ENCODE peak calls at places on chromosomes 4 and X, in ten cellular contexts. X, L, D, Y, A, I, E, O, B and C are unnamed samples.

GRCh38 chrX:76029385-76029784 is 143.5 kb upstream of the PBDC1 start:
- DNase-seq in I (no peak), X (no peak), Y (no peak), L (no peak), B (no peak), A (no peak), E (no peak), D (no peak), O (no peak), C (no peak)

GRCh38 chr4:74059161-74059829 is 20.8 kb upstream of the CXCL3 start:
- DNase-seq in I (no peak), B (no peak), D (no peak), A (no peak), E (no peak), X (no peak), Y (no peak), O (no peak), L (no peak), C (no peak)

GRCh38 chrX:70088281-70088680 is 26.0 kb downstream of the OTUD6A start:
- DNase-seq in X (no peak), E (peak), B (no peak), I (peak), A (no peak), L (peak), D (no peak), Y (no peak), O (no peak), C (no peak)

GRCh38 chrX:78321809-78322208 is 5.6 kb downstream of the CYSLTR1 start:
- DNase-seq in B (peak), I (no peak), D (no peak), E (no peak), A (no peak), L (no peak), O (no peak), Y (no peak), X (no peak), C (peak)

GRCh38 chr4:128600996-128601857 is 208.3 kb upstream of the JADE1 start:
- DNase-seq in L (peak), A (peak), B (no peak), X (peak), I (peak), O (peak), Y (peak), D (no peak), E (peak), C (peak)

GRCh38 chr4:132124624-132124974 is 1024.5 kb upstream of the PCDH10 start:
- DNase-seq in X (no peak), B (no peak), O (no peak), Y (no peak), A (no peak), D (no peak), I (no peak), E (no peak), L (no peak), C (no peak)

GRCh38 chrX:70030242-70030823 is 19.4 kb downstream of the AWAT2 start:
- DNase-seq in I (peak), E (peak), B (peak), A (peak), Y (peak), O (peak), D (peak), X (no peak), L (peak), C (peak)

GRCh38 chr4:47315346-47315745 is 148.2 kb downstream of the COMMD8 start:
- DNase-seq in O (no peak), E (peak), L (peak), A (peak), B (no peak), D (no peak), I (peak), X (no peak), Y (peak), C (peak)

GRCh38 chr4:141807501-141807900 is 171.1 kb downstream of the IL15 start:
- DNase-seq in B (no peak), L (peak), X (no peak), I (peak), D (no peak), Y (peak), A (no peak), E (peak), O (no peak), C (peak)

GRCh38 chr4:87863486-87863885 is 30.7 kb downstream of the MEPE start:
- DNase-seq in Y (no peak), L (no peak), I (no peak), A (no peak), X (no peak), O (no peak), D (no peak), B (no peak), E (no peak), C (no peak)
- H3K4me2 ChIP-seq in Y (no peak), L (no peak), I (no peak), A (no peak), X (no peak), O (no peak), D (no peak), B (no peak), E (no peak), C (no peak)

GRCh38 chr4:80334568-80334967 is 962 bp upstream of the CFAP299 start:
- DNase-seq in D (no peak), B (no peak), I (no peak), O (no peak), A (no peak), X (no peak), L (no peak), Y (no peak), E (no peak), C (no peak)

GRCh38 chr4:80336582-80336981 is 1.1 kb downstream of the CFAP299 start:
- DNase-seq in A (peak), B (peak), I (peak), O (peak), X (peak), L (peak), E (peak), D (peak), Y (peak), C (peak)

GRCh38 chr4:80333121-80333520 is 2.4 kb upstream of the CFAP299 start:
- DNase-seq in I (peak), E (no peak), O (no peak), X (no peak), Y (no peak), A (no peak), L (peak), B (no peak), D (no peak), C (no peak)

GRCh38 chr4:80335554-80336358 is at the start of gene CFAP299:
- DNase-seq in L (peak), X (peak), Y (peak), O (peak), I (peak), B (peak), A (peak), E (peak), D (peak), C (no peak)

DNA sequence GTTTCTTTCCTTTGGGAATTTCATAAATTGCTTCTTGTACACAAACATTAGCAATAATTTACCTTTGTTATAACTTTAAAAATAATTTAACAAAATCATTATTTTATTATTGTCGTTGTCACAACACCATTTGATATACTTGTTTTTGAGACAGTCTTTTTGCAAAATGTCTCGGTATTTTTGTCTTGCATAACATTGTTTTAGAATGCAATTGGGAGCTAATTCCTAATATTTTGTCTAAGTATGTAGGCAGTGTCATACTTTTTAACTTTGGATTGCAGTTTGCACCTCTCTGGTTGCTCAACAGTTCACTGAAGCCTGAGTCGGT is 340 bp upstream of the CFAP299 start:
- DNase-seq in L (no peak), B (no peak), E (no peak), X (no peak), A (no peak), O (no peak), D (no peak), I (no peak), Y (no peak), C (no peak)
- H3K4me3 ChIP-seq in L (peak), B (peak), E (peak), X (peak), A (peak), O (peak), D (peak), I (peak), Y (peak), C (no peak)

GRCh38 chr4:15552557-15553362 is 83.1 kb downstream of the CC2D2A start:
- DNase-seq in E (no peak), I (no peak), L (no peak), A (no peak), X (no peak), Y (no peak), O (no peak), D (no peak), B (no peak), C (no peak)

GRCh38 chr4:15556533-15556932 is 86.9 kb downstream of the CC2D2A start:
- DNase-seq in B (no peak), D (no peak), I (no peak), A (no peak), L (no peak), O (no peak), Y (no peak), E (no peak), X (no peak), C (no peak)

GRCh38 chr4:15550491-15550890 is 80.8 kb downstream of the CC2D2A start:
- DNase-seq in B (no peak), A (no peak), L (no peak), D (no peak), I (no peak), E (no peak), O (no peak), Y (no peak), X (no peak), C (no peak)

GRCh38 chr4:15547392-15547791 is 77.7 kb downstream of the CC2D2A start:
- DNase-seq in Y (no peak), I (no peak), O (no peak), A (no peak), E (no peak), L (no peak), D (no peak), B (no peak), X (no peak), C (no peak)

GRCh38 chr4:15551740-15552446 is 82.2 kb downstream of the CC2D2A start:
- DNase-seq in A (no peak), I (no peak), L (no peak), B (no peak), E (no peak), Y (no peak), X (no peak), O (no peak), D (no peak), C (no peak)
- H3K4me2 ChIP-seq in A (no peak), I (no peak), L (no peak), B (no peak), E (no peak), Y (no peak), X (no peak), O (peak), D (no peak), C (no peak)

GRCh38 chr4:25088342-25088952 is 57.7 kb upstream of the LGI2 start:
- DNase-seq in A (no peak), O (no peak), D (no peak), Y (no peak), I (peak), E (no peak), X (no peak), B (no peak), L (peak), C (no peak)
- H3K4me3 ChIP-seq in A (no peak), O (no peak), D (no peak), Y (no peak), I (peak), E (peak), X (peak), B (no peak), L (no peak), C (no peak)